ENCODE peak calls at places on chromosomes 11 and 22, in five cellular contexts. D, X, W, V and H are unnamed samples.

GRCh38 chr11:111528557-111528956 is 12.0 kb upstream of the LAYN start:
- DNase-seq in D (no peak), V (no peak), W (no peak), X (no peak), H (no peak)

GRCh38 chr11:15189646-15190365 is 75.1 kb downstream of the INSC start:
- DNase-seq in V (no peak), X (no peak), D (no peak), W (no peak), H (no peak)

GRCh38 chr11:9273430-9274336 is 8.5 kb upstream of the DENND5A start:
- DNase-seq in V (no peak), D (no peak), X (no peak), W (no peak), H (no peak)

GRCh38 chr11:134124660-134125451 is 56.0 kb downstream of the JAM3 start:
- DNase-seq in X (peak; percentile 77), D (peak; percentile 76), V (peak; percentile 78), W (peak; percentile 79), H (peak; percentile 81)

GRCh38 chr11:115548878-115549528 is 44.8 kb upstream of the CADM1 start:
- DNase-seq in V (no peak), X (peak; percentile 66), D (no peak), W (no peak), H (no peak)

GRCh38 chr11:62580959-62581715 is 7.4 kb upstream of the EEF1G start:
- DNase-seq in X (no peak), D (peak; percentile 66), V (no peak), W (no peak), H (no peak)

GRCh38 chr11:65041206-65042035 is at the start of gene SAC3D1:
- DNase-seq in V (peak; percentile 78), D (no peak), X (peak; percentile 75), W (peak; percentile 37), H (peak; percentile 66)

GRCh38 chr11:655036-655726 is 18.1 kb downstream of the DRD4 start:
- DNase-seq in W (no peak), D (no peak), V (no peak), X (no peak), H (no peak)

GRCh38 chr11:81470446-81470845 is 1263.2 kb downstream of the FAM181B start:
- DNase-seq in V (no peak), D (no peak), W (no peak), X (no peak), H (no peak)

GRCh38 chr11:128458316-128458715 is 129.0 kb downstream of the ETS1 start:
- DNase-seq in D (no peak), V (no peak), W (no peak), X (no peak), H (no peak)

GRCh38 chr11:10072841-10073240 is 221.2 kb downstream of the SBF2 start:
- DNase-seq in X (no peak), D (no peak), V (no peak), W (no peak), H (no peak)

GRCh38 chr11:56911312-56911711 is 77.4 kb upstream of the OR5AK2 start:
- DNase-seq in W (no peak), X (no peak), V (no peak), D (no peak), H (no peak)

GRCh38 chr11:125626381-125626950 is 1.5 kb downstream of the CHEK1 start:
- DNase-seq in X (peak; percentile 14), D (no peak), W (no peak), V (no peak), H (peak; percentile 32)

GRCh38 chr11:33692013-33692504 is 8.6 kb downstream of the C11orf91 start:
- DNase-seq in X (no peak), D (no peak), V (no peak), W (no peak), H (no peak)

GRCh38 chr11:63017306-63017974 is 1.8 kb upstream of the SLC22A8 start:
- DNase-seq in V (no peak), D (no peak), X (no peak), W (no peak), H (no peak)

GRCh38 chr11:111406589-111406988 is 27.5 kb upstream of the POU2AF1 start:
- DNase-seq in X (no peak), V (no peak), W (no peak), D (no peak), H (no peak)

GRCh38 chr11:1017269-1018005 is 19.1 kb downstream of the MUC6 start:
- DNase-seq in D (no peak), X (no peak), W (no peak), V (no peak), H (no peak)

GRCh38 chr11:64659417-64660144 is 63.4 kb downstream of the NRXN2 start:
- DNase-seq in D (no peak), W (no peak), X (no peak), V (no peak), H (no peak)

GRCh38 chr11:69460540-69461257 is 20.8 kb upstream of the LINC01488 start:
- DNase-seq in D (peak; percentile 1), W (no peak), V (no peak), X (no peak), H (no peak)

GRCh38 chr11:111729441-111729840 is 36.7 kb downstream of the PPP2R1B start:
- DNase-seq in W (no peak), X (no peak), V (no peak), D (no peak), H (no peak)

GRCh38 chr11:9982796-9983579 is 311.0 kb downstream of the SBF2 start:
- DNase-seq in V (no peak), W (no peak), X (peak; percentile 48), D (no peak), H (no peak)

GRCh38 chr22:39434721-39435120 is 22.1 kb upstream of the MGAT3 start:
- DNase-seq in W (no peak), D (no peak), V (no peak), X (no peak), H (no peak)

GRCh38 chr22:32574397-32574796 is 99.8 kb downstream of the FBXO7 start:
- DNase-seq in X (no peak), D (no peak), V (no peak), W (no peak), H (no peak)

GRCh38 chr11:128318856-128319474 is 268.4 kb downstream of the ETS1 start:
- DNase-seq in X (no peak), W (no peak), D (no peak), V (no peak), H (no peak)

GRCh38 chr11:121104223-121104831 is 3.3 kb downstream of the TECTA start:
- DNase-seq in W (no peak), X (peak; percentile 52), V (no peak), D (no peak), H (no peak)
- TF ChIP-seq CTCF in W (no peak), X (peak; percentile 30), V (no peak), D (no peak), H (peak; percentile 27)

GRCh38 chr11:46391186-46391577 is 394 bp downstream of the CHRM4 start:
- DNase-seq in V (no peak), W (no peak), X (no peak), D (no peak), H (no peak)

GRCh38 chr11:46393231-46393616 is 1.6 kb upstream of the CHRM4 start:
- DNase-seq in W (no peak), V (no peak), D (no peak), X (no peak), H (no peak)

GRCh38 chr11:46390331-46391171 is 1.0 kb downstream of the CHRM4 start:
- DNase-seq in V (no peak), X (peak; percentile 40), W (no peak), D (peak; percentile 70), H (peak; percentile 52)

GRCh38 chr11:46392421-46393230 is 1.1 kb upstream of the CHRM4 start:
- DNase-seq in X (peak; percentile 92), D (peak; percentile 95), V (peak; percentile 96), W (peak; percentile 93), H (peak; percentile 60)

GRCh38 chr11:46391578-46392420 is at the start of gene CHRM4:
- DNase-seq in D (peak; percentile 75), W (no peak), X (peak; percentile 69), V (peak; percentile 69), H (peak; percentile 80)
- TF ChIP-seq CTCF in D (peak; percentile 42), W (no peak), X (peak; percentile 55), V (peak; percentile 18), H (peak; percentile 63)

GRCh38 chr22:40813912-40814315 is 5.2 kb downstream of the SLC25A17 start:
- DNase-seq in W (no peak), D (no peak), V (no peak), X (no peak), H (no peak)

GRCh38 chr22:40819741-40820140 is 595 bp upstream of the SLC25A17 start:
- DNase-seq in D (no peak), X (no peak), V (no peak), W (no peak), H (no peak)

GRCh38 chr22:40817737-40818136 is 1.4 kb downstream of the SLC25A17 start:
- DNase-seq in W (no peak), D (no peak), V (no peak), X (no peak), H (no peak)

GRCh38 chr22:40818192-40818746 is 877 bp downstream of the SLC25A17 start:
- DNase-seq in X (no peak), V (no peak), W (no peak), D (no peak), H (no peak)

DNA sequence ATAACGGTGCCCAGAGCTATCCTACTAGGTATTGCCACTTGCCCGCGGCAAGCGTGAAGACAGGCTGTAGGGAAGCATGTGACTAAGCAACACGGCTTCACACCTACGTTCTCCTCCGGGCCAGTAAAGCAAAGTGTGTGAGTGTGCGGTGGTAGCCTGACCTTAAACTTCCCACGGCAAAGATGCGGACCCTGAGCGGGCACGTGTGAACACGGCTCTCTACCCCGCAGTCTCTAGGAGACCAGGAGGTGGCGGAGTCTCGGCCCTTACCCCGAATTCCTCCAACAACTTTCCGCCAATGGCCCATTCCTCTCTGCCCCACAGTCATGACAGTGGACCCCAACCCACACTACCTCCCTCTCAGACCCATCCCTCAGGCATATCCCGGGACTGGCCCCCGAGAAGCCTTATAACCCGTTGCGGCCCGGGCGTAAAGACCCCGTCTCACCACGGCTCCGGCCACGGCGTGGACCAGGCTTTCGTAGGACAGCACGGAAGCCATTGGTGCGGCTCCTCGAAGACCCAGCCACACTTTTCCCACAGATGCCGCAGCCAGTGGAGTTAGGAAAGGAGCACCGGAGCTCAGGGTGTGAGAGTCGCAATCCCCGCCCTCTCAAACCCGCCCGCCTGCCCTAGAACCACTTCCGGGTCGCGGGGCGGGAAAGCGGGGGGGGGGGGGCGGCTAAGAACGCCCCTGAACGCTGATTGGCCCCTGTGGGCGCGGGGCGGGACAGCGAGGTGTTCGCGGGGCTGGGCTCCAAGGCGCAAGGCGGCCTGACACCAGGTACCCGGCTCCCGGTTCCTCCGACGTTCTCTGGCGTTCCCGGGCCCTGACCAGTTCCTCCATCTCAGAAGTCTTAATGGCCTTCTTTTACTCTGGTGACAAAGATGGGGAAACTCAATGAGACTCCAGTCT is at the start of gene SLC25A17:
- DNase-seq in D (peak; percentile 97), V (peak; percentile 88), X (peak; percentile 91), W (peak; percentile 92), H (peak; percentile 89)
- TF ChIP-seq CTCF in D (no peak), V (peak; percentile 12), X (no peak), W (no peak), H (peak; percentile 8)

GRCh38 chr11:31816467-31817053 is 5.4 kb upstream of the PAX6 start:
- DNase-seq in D (no peak), W (no peak), X (peak; percentile 46), V (peak; percentile 31), H (no peak)

GRCh38 chr11:31812392-31813241 is 1.5 kb upstream of the PAX6 start:
- DNase-seq in V (peak; percentile 54), D (peak; percentile 74), W (no peak), X (peak; percentile 37), H (no peak)

GRCh38 chr11:31813242-31813960 is 2.3 kb upstream of the PAX6 start:
- DNase-seq in W (no peak), X (peak; percentile 22), D (no peak), V (no peak), H (no peak)

GRCh38 chr11:31815743-31816466 is 4.8 kb upstream of the PAX6 start:
- DNase-seq in D (peak; percentile 59), X (no peak), W (no peak), V (peak; percentile 37), H (no peak)

GRCh38 chr11:31813961-31814868 is 3.1 kb upstream of the PAX6 start:
- DNase-seq in V (peak; percentile 30), D (peak; percentile 67), W (no peak), X (peak; percentile 43), H (no peak)
- TF ChIP-seq CTCF in V (no peak), D (no peak), W (no peak), X (no peak), H (no peak)